ENCODE peak calls at places on chromosomes 7 and 10, in four cellular contexts. One of them, this sample, is unnamed.

GRCh38 chr10:132577350-132578005 is 39.9 kb downstream of the INPP5A start:
- DNase-seq in transverse colon: no peak
- DNase-seq in stomach: peak
- DNase-seq in progenitor cell of endocrine pancreas: no peak
- DNase-seq in this sample: no peak

GRCh38 chr7:106217089-106217542 is 67.7 kb downstream of the NAMPT start:
- DNase-seq in transverse colon: peak
- DNase-seq in stomach: peak
- DNase-seq in progenitor cell of endocrine pancreas: no peak
- DNase-seq in this sample: no peak

GRCh38 chr10:97771913-97772823 is at the start of gene SFRP5:
- DNase-seq in transverse colon: no peak
- DNase-seq in stomach: no peak
- DNase-seq in progenitor cell of endocrine pancreas: no peak
- DNase-seq in this sample: no peak

GRCh38 chr7:139731802-139732470 is 45.9 kb downstream of the HIPK2 start:
- DNase-seq in stomach: peak
- DNase-seq in transverse colon: peak
- DNase-seq in progenitor cell of endocrine pancreas: no peak
- DNase-seq in this sample: no peak

GRCh38 chr7:142371586-142372377 is 113.9 kb upstream of the PRSS58 start:
- DNase-seq in progenitor cell of endocrine pancreas: no peak
- DNase-seq in transverse colon: no peak
- DNase-seq in stomach: no peak
- DNase-seq in this sample: no peak

GRCh38 chr10:127736222-127736914 is 617 bp upstream of the FOXI2 start:
- DNase-seq in transverse colon: no peak
- DNase-seq in stomach: no peak
- DNase-seq in progenitor cell of endocrine pancreas: no peak
- DNase-seq in this sample: no peak

GRCh38 chr7:50867048-50867383 is 84.3 kb upstream of the GRB10 start:
- DNase-seq in progenitor cell of endocrine pancreas: no peak
- DNase-seq in stomach: no peak
- DNase-seq in transverse colon: no peak
- DNase-seq in this sample: no peak

GRCh38 chr10:90504172-90504571 is 353.7 kb downstream of the HTR7 start:
- DNase-seq in progenitor cell of endocrine pancreas: no peak
- DNase-seq in stomach: no peak
- DNase-seq in transverse colon: no peak
- DNase-seq in this sample: no peak

GRCh38 chr7:151382079-151382885 is 27.6 kb downstream of the WDR86 start:
- DNase-seq in stomach: no peak
- DNase-seq in transverse colon: no peak
- DNase-seq in progenitor cell of endocrine pancreas: no peak
- DNase-seq in this sample: no peak

GRCh38 chr10:77636286-77636966 is 1.2 kb downstream of the KCNMA1 start:
- DNase-seq in progenitor cell of endocrine pancreas: peak
- DNase-seq in transverse colon: no peak
- DNase-seq in stomach: no peak
- DNase-seq in this sample: no peak
- TF ChIP-seq CTCF in progenitor cell of endocrine pancreas: peak
- TF ChIP-seq CTCF in transverse colon: peak
- TF ChIP-seq CTCF in stomach: no peak
- TF ChIP-seq CTCF in this sample: peak

GRCh38 chr10:22103701-22104100 is 100.2 kb upstream of the DNAJC1 start:
- DNase-seq in stomach: no peak
- DNase-seq in transverse colon: no peak
- DNase-seq in progenitor cell of endocrine pancreas: no peak
- DNase-seq in this sample: no peak
- TF ChIP-seq CTCF in stomach: no peak
- TF ChIP-seq CTCF in transverse colon: no peak
- TF ChIP-seq CTCF in progenitor cell of endocrine pancreas: peak
- TF ChIP-seq CTCF in this sample: peak

GRCh38 chr10:15144788-15145187 is 23.7 kb downstream of the NMT2 start:
- DNase-seq in progenitor cell of endocrine pancreas: no peak
- DNase-seq in transverse colon: no peak
- DNase-seq in stomach: no peak
- DNase-seq in this sample: no peak
- TF ChIP-seq CTCF in progenitor cell of endocrine pancreas: no peak
- TF ChIP-seq CTCF in transverse colon: no peak
- TF ChIP-seq CTCF in stomach: no peak
- TF ChIP-seq CTCF in this sample: no peak

GRCh38 chr10:29926649-29927048 is 132.7 kb downstream of the JCAD start:
- DNase-seq in transverse colon: no peak
- DNase-seq in stomach: no peak
- DNase-seq in progenitor cell of endocrine pancreas: no peak
- DNase-seq in this sample: no peak
- TF ChIP-seq CTCF in transverse colon: no peak
- TF ChIP-seq CTCF in stomach: no peak
- TF ChIP-seq CTCF in progenitor cell of endocrine pancreas: peak
- TF ChIP-seq CTCF in this sample: peak

GRCh38 chr7:155744931-155745683 is 67.2 kb downstream of the SHH start:
- DNase-seq in stomach: no peak
- DNase-seq in transverse colon: no peak
- DNase-seq in progenitor cell of endocrine pancreas: no peak
- DNase-seq in this sample: no peak

GRCh38 chr7:155741061-155741460 is 71.2 kb downstream of the SHH start:
- DNase-seq in stomach: no peak
- DNase-seq in transverse colon: no peak
- DNase-seq in progenitor cell of endocrine pancreas: no peak
- DNase-seq in this sample: no peak

GRCh38 chr7:155745737-155746136 is 66.5 kb downstream of the SHH start:
- DNase-seq in stomach: no peak
- DNase-seq in transverse colon: no peak
- DNase-seq in progenitor cell of endocrine pancreas: no peak
- DNase-seq in this sample: no peak

GRCh38 chr7:155741805-155742204 is 70.5 kb downstream of the SHH start:
- DNase-seq in transverse colon: peak
- DNase-seq in stomach: peak
- DNase-seq in progenitor cell of endocrine pancreas: no peak
- DNase-seq in this sample: no peak

GRCh38 chr7:155743197-155743596 is 69.1 kb downstream of the SHH start:
- DNase-seq in stomach: no peak
- DNase-seq in transverse colon: no peak
- DNase-seq in progenitor cell of endocrine pancreas: no peak
- DNase-seq in this sample: no peak
- TF ChIP-seq CTCF in stomach: no peak
- TF ChIP-seq CTCF in transverse colon: no peak
- TF ChIP-seq CTCF in progenitor cell of endocrine pancreas: no peak
- TF ChIP-seq CTCF in this sample: no peak